ENCODE peak calls at places on chromosomes 1 and 21, in ten cellular contexts. X is A549, J is ovary, N is stomach, G is suprapubic skin, T is upper lobe of left lung, Y is sigmoid colon, A is HepG2, K is tibial nerve, Z is K562. M is an unnamed sample. For H3K4me1, the result is how much of the 10 kb centered on the place peaks cover.

GRCh38 chr1:29793101-29793546 is 556.8 kb downstream of the PTPRU start:
- DNase-seq in X (peak), J (peak), N (peak), G (peak), T (no peak), Y (peak), A (peak), K (peak), Z (peak), M (peak)

GRCh38 chr21:43720539-43721224 is 1.8 kb downstream of the PDXK start:
- DNase-seq in X (no peak), J (no peak), N (no peak), G (no peak), T (no peak), Y (no peak), A (no peak), K (no peak), Z (no peak), M (no peak)

GRCh38 chr1:57506941-57507340 is 83.1 kb upstream of the DAB1 start:
- DNase-seq in X (no peak), J (no peak), N (no peak), G (no peak), T (no peak), Y (no peak), A (no peak), K (no peak), Z (no peak), M (no peak)

GRCh38 chr1:35188578-35189392 is 4.2 kb downstream of the SFPQ start:
- DNase-seq in X (no peak), J (no peak), N (no peak), G (no peak), T (no peak), Y (no peak), A (peak), K (no peak), Z (no peak), M (no peak)

GRCh38 chr1:87435484-87435883 is 106.8 kb downstream of the LMO4 start:
- DNase-seq in X (peak), J (no peak), N (no peak), G (no peak), T (no peak), Y (no peak), A (no peak), K (no peak), Z (peak), M (no peak)

GRCh38 chr1:25649041-25649440 is 32.5 kb downstream of the MAN1C1 start:
- DNase-seq in X (no peak), J (no peak), N (no peak), G (no peak), T (no peak), Y (no peak), A (no peak), K (no peak), Z (no peak), M (no peak)

GRCh38 chr1:22296701-22297591 is 154.0 kb upstream of the WNT4 start:
- DNase-seq in X (no peak), J (no peak), N (peak), G (no peak), T (no peak), Y (no peak), A (no peak), K (no peak), Z (peak), M (no peak)

GRCh38 chr1:64864018-64864945 is 102.1 kb downstream of the JAK1 start:
- DNase-seq in X (peak), J (no peak), N (peak), G (no peak), T (no peak), Y (peak), A (no peak), K (no peak), Z (peak), M (peak)

GRCh38 chr1:153352523-153352922 is 3.9 kb upstream of the PGLYRP4 start:
- DNase-seq in X (peak), J (peak), N (peak), G (peak), T (no peak), Y (peak), A (peak), K (no peak), Z (peak), M (peak)

GRCh38 chr1:212566522-212567479 is 41.8 kb upstream of the ATF3 start:
- DNase-seq in X (peak), J (no peak), N (peak), G (peak), T (no peak), Y (peak), A (peak), K (no peak), Z (peak), M (peak)

GRCh38 chr1:208207388-208208131 is 36.6 kb downstream of the PLXNA2 start:
- DNase-seq in X (no peak), J (no peak), N (peak), G (no peak), T (no peak), Y (no peak), A (peak), K (no peak), Z (no peak), M (no peak)

GRCh38 chr1:106926748-106927582 is 129.5 kb upstream of the PRMT6 start:
- DNase-seq in X (no peak), J (no peak), N (no peak), G (no peak), T (no peak), Y (no peak), A (no peak), K (no peak), Z (no peak), M (no peak)

GRCh38 chr1:43522776-43523480 is 7.8 kb upstream of the PTPRF start:
- DNase-seq in X (peak), J (no peak), N (peak), G (peak), T (no peak), Y (peak), A (peak), K (no peak), Z (peak), M (peak)

GRCh38 chr1:89945852-89946476 is 48.9 kb upstream of the ZNF326 start:
- DNase-seq in X (no peak), J (no peak), N (no peak), G (no peak), T (no peak), Y (no peak), A (no peak), K (no peak), Z (no peak), M (no peak)

GRCh38 chr1:193479187-193479586 is 292.8 kb upstream of the B3GALT2 start:
- DNase-seq in X (no peak), J (no peak), N (peak), G (no peak), T (no peak), Y (no peak), A (no peak), K (no peak), Z (no peak), M (peak)

GRCh38 chr1:153677718-153678518 is 570 bp upstream of the NPR1 start:
- DNase-seq in X (peak), J (peak), N (peak), G (no peak), T (no peak), Y (no peak), A (no peak), K (peak), Z (peak), M (peak)

GRCh38 chr1:22814176-22815042 is 103.8 kb downstream of the EPHB2 start:
- DNase-seq in X (no peak), J (peak), N (no peak), G (no peak), T (peak), Y (peak), A (no peak), K (peak), Z (no peak), M (peak)

GRCh38 chr1:233543338-233544255 is 70.3 kb upstream of the KCNK1 start:
- DNase-seq in X (peak), J (peak), N (no peak), G (no peak), T (no peak), Y (no peak), A (peak), K (no peak), Z (peak), M (no peak)

GRCh38 chr1:212467843-212468482 is 35.2 kb downstream of the NENF start:
- DNase-seq in X (peak), J (no peak), N (no peak), G (no peak), T (no peak), Y (no peak), A (no peak), K (no peak), Z (peak), M (no peak)

GRCh38 chr21:30480145-30480544 is at the start of gene KRTAP19-1:
- DNase-seq in X (no peak), J (no peak), N (no peak), G (no peak), T (no peak), Y (no peak), A (no peak), K (no peak), Z (no peak), M (no peak)

GRCh38 chr1:158013840-158014520 is 20.5 kb downstream of the KIRREL1 start:
- DNase-seq in X (no peak), J (no peak), N (no peak), G (no peak), T (no peak), Y (no peak), A (no peak), K (no peak), Z (no peak), M (no peak)
- H3K4me1 ChIP-seq in X (half or more), J (under half), N (under half), G (half or more), T (half or more), Y (half or more), A (under half), K (half or more), Z (under half), M (under half)

GRCh38 chr1:164452549-164452948 is 106.4 kb upstream of the PBX1 start:
- DNase-seq in X (no peak), J (no peak), N (no peak), G (no peak), T (no peak), Y (no peak), A (no peak), K (no peak), Z (no peak), M (no peak)
- TF ChIP-seq EP300 in X (no peak), J (no peak), N (no peak), G (no peak), T (no peak), Y (no peak), A (no peak), K (no peak), Z (no peak), M (no peak)

DNA sequence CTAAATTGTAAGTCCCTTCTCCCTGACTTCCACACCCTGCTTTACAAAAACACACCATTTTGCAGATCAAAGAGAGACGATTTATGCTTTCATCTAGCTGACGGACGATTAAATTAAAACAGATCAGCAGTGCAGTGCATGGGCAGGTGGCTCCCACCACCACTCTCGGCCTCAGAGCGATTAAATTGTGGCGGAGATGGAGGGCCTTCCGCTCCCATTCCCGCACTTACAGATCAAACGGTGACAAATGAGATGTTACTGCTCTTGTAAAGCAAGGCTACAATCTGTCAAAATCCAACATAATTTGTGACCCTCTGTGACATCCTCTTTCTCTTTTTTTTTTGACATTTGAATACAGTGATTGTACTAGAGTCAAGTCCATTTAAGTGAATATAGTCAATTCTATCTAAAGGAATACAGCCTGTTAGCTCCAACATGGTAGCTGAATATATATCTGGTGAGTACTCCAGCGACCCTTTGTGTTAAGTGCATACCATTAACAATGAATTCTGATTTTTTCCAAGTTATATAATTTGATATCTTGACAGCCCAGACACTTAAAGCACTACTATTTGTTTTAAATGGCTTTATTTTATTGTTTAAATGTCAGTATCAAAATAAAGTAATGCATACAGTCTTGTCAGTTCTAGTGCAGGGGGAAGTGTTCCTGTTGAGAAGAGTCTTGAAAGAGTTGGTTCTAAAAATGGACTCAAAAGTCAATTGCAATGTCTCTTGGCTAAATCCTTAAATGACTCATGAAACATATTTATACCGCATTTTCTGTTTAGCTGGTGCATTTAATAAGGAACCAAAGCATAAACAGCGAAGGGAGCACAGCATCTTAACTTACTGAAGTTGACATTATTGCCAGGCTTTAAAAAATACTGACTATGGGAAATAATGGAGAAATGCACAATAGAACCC is 109.0 kb downstream of the ESRRG start:
- DNase-seq in X (no peak), J (no peak), N (no peak), G (no peak), T (no peak), Y (no peak), A (no peak), K (no peak), Z (no peak), M (no peak)
- H3K4me1 ChIP-seq in X (under half), J (under half), N (under half), G (under half), T (under half), Y (under half), A (under half), K (under half), Z (under half), M (under half)

GRCh38 chr1:67618285-67619018 is 66.5 kb upstream of the GADD45A start:
- DNase-seq in X (peak), J (peak), N (peak), G (peak), T (no peak), Y (peak), A (no peak), K (peak), Z (no peak), M (peak)

GRCh38 chr1:67616394-67616985 is 68.5 kb upstream of the GADD45A start:
- DNase-seq in X (no peak), J (no peak), N (no peak), G (no peak), T (no peak), Y (no peak), A (no peak), K (no peak), Z (no peak), M (no peak)

GRCh38 chr1:67614511-67614934 is 70.5 kb upstream of the GADD45A start:
- DNase-seq in X (peak), J (no peak), N (no peak), G (no peak), T (no peak), Y (no peak), A (no peak), K (no peak), Z (no peak), M (no peak)

GRCh38 chr1:67615886-67616285 is 69.1 kb upstream of the GADD45A start:
- DNase-seq in X (no peak), J (no peak), N (no peak), G (no peak), T (no peak), Y (no peak), A (no peak), K (no peak), Z (no peak), M (no peak)

GRCh38 chr1:67619080-67619479 is 65.9 kb upstream of the GADD45A start:
- DNase-seq in X (no peak), J (no peak), N (no peak), G (no peak), T (no peak), Y (no peak), A (no peak), K (no peak), Z (no peak), M (no peak)
- TF ChIP-seq EP300 in X (no peak), J (no peak), N (no peak), G (no peak), T (no peak), Y (no peak), A (no peak), K (no peak), Z (no peak), M (no peak)

GRCh38 chr1:2295526-2295925 is 67.4 kb downstream of the SKI start:
- DNase-seq in X (no peak), J (no peak), N (no peak), G (no peak), T (peak), Y (no peak), A (no peak), K (no peak), Z (no peak), M (no peak)

GRCh38 chr1:2290595-2291510 is 62.7 kb downstream of the SKI start:
- DNase-seq in X (no peak), J (peak), N (peak), G (peak), T (peak), Y (peak), A (no peak), K (peak), Z (peak), M (peak)

GRCh38 chr1:2294661-2295060 is 66.5 kb downstream of the SKI start:
- DNase-seq in X (no peak), J (no peak), N (no peak), G (no peak), T (peak), Y (no peak), A (no peak), K (no peak), Z (no peak), M (no peak)

GRCh38 chr1:2292725-2293450 is 64.8 kb downstream of the SKI start:
- DNase-seq in X (no peak), J (no peak), N (no peak), G (no peak), T (peak), Y (no peak), A (no peak), K (no peak), Z (no peak), M (no peak)

DNA sequence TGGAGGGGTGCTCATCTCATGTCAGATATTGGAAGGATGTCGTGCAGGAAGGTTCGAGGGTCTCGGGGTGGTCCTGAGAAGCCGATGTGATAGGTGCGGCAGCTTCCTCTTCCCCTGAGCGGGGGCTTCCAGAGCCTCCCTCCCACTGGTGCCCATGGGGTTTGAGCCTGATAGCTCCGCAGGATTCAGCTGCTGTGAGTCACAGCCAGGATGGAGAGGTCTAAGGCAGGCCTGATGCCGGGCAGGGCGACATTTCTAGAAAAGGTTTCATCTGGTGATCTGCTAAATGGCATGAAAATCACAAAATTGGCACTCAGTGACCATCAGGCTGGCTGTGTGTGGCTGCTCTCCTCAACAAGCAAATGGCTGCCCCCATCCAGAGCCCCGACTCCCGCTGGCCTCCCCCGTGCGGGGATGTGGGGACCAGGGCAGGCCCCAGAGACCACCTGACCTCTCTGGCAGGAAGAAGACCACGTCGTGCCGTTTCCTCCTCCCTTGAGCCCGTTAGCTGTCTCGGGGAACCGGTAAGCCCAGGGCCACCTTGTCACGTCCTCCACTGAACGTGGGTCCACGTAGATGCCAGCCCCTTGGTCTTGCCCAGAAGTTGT is 66.0 kb downstream of the SKI start:
- DNase-seq in X (no peak), J (no peak), N (no peak), G (no peak), T (peak), Y (no peak), A (no peak), K (no peak), Z (no peak), M (no peak)
- H3K4me1 ChIP-seq in X (under half), J (under half), N (under half), G (half or more), T (half or more), Y (half or more), A (under half), K (half or more), Z (half or more), M (under half)

GRCh38 chr1:83998205-83998598 is 730 bp downstream of the TTLL7 start:
- DNase-seq in X (no peak), J (no peak), N (no peak), G (no peak), T (no peak), Y (no peak), A (no peak), K (no peak), Z (no peak), M (no peak)
- TF ChIP-seq EP300 in X (no peak), J (no peak), N (no peak), G (no peak), T (no peak), Y (no peak), A (no peak), K (no peak), Z (no peak), M (no peak)